ENCODE peak calls at places on chromosomes 2 and 18, in seven cellular contexts. H is lower leg skin; R is occipital lobe; A is stimulated activated CD8-positive, alpha-beta memory T cell treated with anti-CD3 and anti-CD28 coated beads, Interleukin-12 subunit alpha, Interleukin-12 subunit beta, amount 100 ng/mL, for 1 hour; Q is glutamatergic neuron; D is endothelial cell; F is heart left ventricle. P is an unnamed sample.

GRCh38 chr18:7987284-7987976 is 420.3 kb downstream of the PTPRM start:
- DNase-seq in Q (no peak), A (no peak), D (no peak), R (no peak), H (no peak), F (no peak), P (no peak)

GRCh38 chr2:219335373-219335786 is 2.8 kb upstream of the RESP18 start:
- DNase-seq in D (no peak), H (no peak), R (no peak), F (no peak), Q (no peak), A (no peak), P (no peak)

GRCh38 chr2:75516378-75517122 is 44.2 kb downstream of the EVA1A start:
- DNase-seq in R (no peak), A (no peak), H (no peak), D (no peak), Q (no peak), F (no peak), P (no peak)

GRCh38 chr2:240864475-240864874 is 4.1 kb upstream of the AGXT start:
- DNase-seq in F (no peak), R (no peak), D (no peak), A (no peak), Q (no peak), H (no peak), P (no peak)

GRCh38 chr18:26574958-26575864 is 26.9 kb upstream of the KCTD1 start:
- DNase-seq in R (no peak), A (no peak), Q (peak), H (peak), D (peak), F (peak), P (no peak)

GRCh38 chr18:48137354-48138208 is 207.1 kb upstream of the SMAD2 start:
- DNase-seq in R (no peak), D (no peak), F (no peak), Q (no peak), H (no peak), A (no peak), P (no peak)

GRCh38 chr2:120675460-120676130 is 60.1 kb upstream of the GLI2 start:
- DNase-seq in Q (peak), A (peak), H (peak), D (peak), R (no peak), F (no peak), P (peak)

GRCh38 chr2:11129598-11130449 is 25.4 kb upstream of the SLC66A3 start:
- DNase-seq in Q (peak), A (peak), R (peak), F (peak), D (peak), H (no peak), P (no peak)

GRCh38 chr18:6776193-6776592 is 46.7 kb downstream of the ARHGAP28 start:
- DNase-seq in R (no peak), Q (no peak), A (no peak), H (no peak), D (no peak), F (no peak), P (no peak)

GRCh38 chr18:14074187-14074586 is 58.0 kb downstream of the ZNF519 start:
- DNase-seq in F (no peak), Q (no peak), A (no peak), H (no peak), D (no peak), R (no peak), P (no peak)

GRCh38 chr2:240932724-240933047 is 26.6 kb downstream of the CROCC2 start:
- DNase-seq in R (no peak), A (no peak), H (no peak), D (no peak), F (no peak), Q (no peak), P (no peak)

GRCh38 chr2:40230717-40231300 is 221.1 kb downstream of the SLC8A1 start:
- DNase-seq in R (no peak), Q (no peak), A (no peak), D (no peak), F (no peak), H (no peak), P (no peak)

GRCh38 chr2:44731505-44731904 is 210.0 kb upstream of the SIX3 start:
- DNase-seq in R (no peak), D (no peak), A (no peak), H (no peak), Q (no peak), F (no peak), P (no peak)

GRCh38 chr2:68767031-68767961 is 32.7 kb downstream of the ARHGAP25 start:
- DNase-seq in R (no peak), H (no peak), F (no peak), A (no peak), D (no peak), Q (no peak), P (no peak)

GRCh38 chr2:27954261-27954673 is 63.7 kb downstream of the BABAM2 start:
- DNase-seq in A (no peak), D (no peak), F (no peak), Q (peak), R (peak), H (no peak), P (no peak)

GRCh38 chr2:38875576-38876367 is at the start of the genes DHX57 and MORN2:
- DNase-seq in D (peak), R (peak), H (peak), F (peak), Q (peak), A (peak), P (peak)

GRCh38 chr2:165147201-165148045 is 56.4 kb downstream of the SCN3A start:
- DNase-seq in A (no peak), Q (no peak), F (no peak), H (no peak), D (no peak), R (no peak), P (no peak)

GRCh38 chr18:74040459-74041332 is 106.9 kb downstream of the FBXO15 start:
- DNase-seq in A (peak), D (peak), R (no peak), H (no peak), Q (peak), F (no peak), P (no peak)

GRCh38 chr2:114063346-114063745 is 173.5 kb downstream of the ACTR3 start:
- DNase-seq in Q (no peak), F (no peak), A (no peak), R (no peak), H (no peak), D (no peak), P (no peak)

GRCh38 chr2:150909613-150910012 is 352.1 kb downstream of the RBM43 start:
- DNase-seq in R (no peak), Q (no peak), H (no peak), D (no peak), A (no peak), F (no peak), P (no peak)

GRCh38 chr2:65710356-65710755 is 278.0 kb upstream of the SPRED2 start:
- DNase-seq in R (no peak), Q (no peak), D (no peak), A (no peak), F (no peak), H (no peak), P (no peak)

GRCh38 chr18:62957885-62958472 is 242.6 kb downstream of the PHLPP1 start:
- DNase-seq in D (peak), Q (peak), A (peak), F (peak), H (no peak), R (no peak), P (no peak)

GRCh38 chr2:160371251-160372009 is 122.2 kb downstream of the RBMS1 start:
- DNase-seq in A (no peak), R (no peak), F (no peak), H (no peak), D (peak), Q (no peak), P (no peak)

GRCh38 chr18:46554406-46554805 is 102.6 kb downstream of the LOXHD1 start:
- DNase-seq in H (no peak), R (no peak), A (no peak), F (no peak), D (no peak), Q (no peak), P (no peak)

GRCh38 chr2:26849056-26850001 is 1.4 kb downstream of the DPYSL5 start:
- DNase-seq in A (no peak), R (no peak), H (no peak), Q (peak), D (no peak), F (no peak), P (peak)

GRCh38 chr2:136670-137069 is 90.4 kb upstream of the FAM110C start:
- DNase-seq in D (no peak), F (no peak), Q (no peak), H (no peak), R (no peak), A (no peak), P (no peak)

GRCh38 chr2:219727771-219728429 is 100.5 kb downstream of the SLC4A3 start:
- DNase-seq in F (no peak), Q (no peak), R (no peak), A (no peak), H (no peak), D (no peak), P (no peak)

GRCh38 chr2:156452971-156453370 is 16.8 kb downstream of the GPD2 start:
- DNase-seq in D (no peak), R (no peak), A (no peak), F (no peak), Q (no peak), H (no peak), P (no peak)

GRCh38 chr2:116162395-116162794 is 1652.1 kb upstream of the DDX18 start:
- DNase-seq in D (no peak), Q (no peak), F (no peak), A (no peak), H (no peak), R (no peak), P (no peak)

GRCh38 chr2:32701806-32702205 is 74.0 kb downstream of the TTC27 start:
- DNase-seq in F (no peak), R (no peak), D (no peak), Q (no peak), A (no peak), H (no peak), P (no peak)